ENCODE peak calls at places on chromosome 12, in ten cellular contexts. Y is activated CD4-positive, alpha-beta T cell treated with anti-CD3 and anti-CD28 coated beads, Interleukin-2, amount 50 U/mL, for 24 hours; A is tibial artery; E is D341Med; D is NCI-H460; T is cerebellar nuclear complex; O is Right ventricle myocardium inferior; K is stimulated activated CD4-positive, alpha-beta T cell treated with anti-CD3 and anti-CD28 coated beads, TNF-alpha, amount 100 ng/mL, for 1 hour; P is pons; R is WERI-Rb-1. Q is an unnamed sample.

GRCh38 chr12:40192704-40193255 is 32.0 kb upstream of the LRRK2 start:
- DNase-seq in R (no peak), D (no peak), A (no peak), E (no peak), Y (no peak), T (no peak), P (no peak), K (no peak), O (no peak), Q (no peak)

GRCh38 chr12:52865090-52865944 is 16.5 kb upstream of the KRT78 start:
- DNase-seq in R (peak), K (no peak), D (peak), O (no peak), P (peak), T (no peak), Y (no peak), E (peak), A (no peak), Q (peak)

GRCh38 chr12:2693980-2694379 is 100.8 kb upstream of the FKBP4 start:
- DNase-seq in E (no peak), Y (no peak), O (no peak), P (no peak), R (no peak), K (no peak), D (no peak), T (no peak), A (no peak), Q (no peak)

GRCh38 chr12:90280033-90280432 is 571.4 kb upstream of the ATP2B1 start:
- DNase-seq in O (no peak), R (no peak), T (no peak), D (no peak), K (no peak), E (no peak), A (no peak), Y (no peak), P (no peak), Q (no peak)

GRCh38 chr12:3004655-3005565 is 45.7 kb downstream of the TEAD4 start:
- DNase-seq in E (peak), O (no peak), R (peak), P (peak), K (no peak), Y (no peak), A (no peak), T (no peak), D (no peak), Q (peak)

GRCh38 chr12:16581416-16581815 is 24.5 kb downstream of the LMO3 start:
- DNase-seq in E (no peak), P (no peak), A (no peak), D (no peak), O (no peak), R (no peak), Y (no peak), K (no peak), T (no peak), Q (no peak)

GRCh38 chr12:15662303-15662980 is 126.7 kb downstream of the EPS8 start:
- DNase-seq in O (no peak), D (peak), P (no peak), R (no peak), K (no peak), A (no peak), E (no peak), Y (no peak), T (no peak), Q (no peak)

GRCh38 chr12:121990692-121991603 is 30.7 kb upstream of the BCL7A start:
- DNase-seq in O (no peak), P (no peak), T (no peak), R (no peak), A (no peak), K (no peak), D (no peak), E (peak), Y (no peak), Q (no peak)

GRCh38 chr12:51381226-51382079 is 9.8 kb downstream of the GALNT6 start:
- DNase-seq in P (no peak), O (no peak), K (no peak), D (no peak), T (no peak), E (no peak), R (no peak), Y (no peak), A (no peak), Q (no peak)

GRCh38 chr12:91274886-91275285 is 92.3 kb upstream of the DCN start:
- DNase-seq in K (no peak), A (no peak), Y (no peak), R (peak), D (no peak), E (peak), T (no peak), O (no peak), P (peak), Q (no peak)

GRCh38 chr12:92070054-92070863 is 75.4 kb downstream of the BTG1 start:
- DNase-seq in P (no peak), D (no peak), Y (no peak), O (no peak), E (no peak), K (no peak), T (no peak), R (no peak), A (no peak), Q (peak)

GRCh38 chr12:98513379-98514318 is 1.7 kb upstream of the TMPO start:
- DNase-seq in A (no peak), O (no peak), Y (no peak), T (no peak), D (no peak), P (no peak), R (no peak), K (no peak), E (no peak), Q (no peak)

GRCh38 chr12:62625238-62625637 is 158.6 kb downstream of the MON2 start:
- DNase-seq in O (no peak), D (no peak), T (no peak), E (no peak), A (no peak), Y (no peak), P (no peak), K (no peak), R (no peak), Q (no peak)

GRCh38 chr12:132215644-132215989 is 71.4 kb downstream of the NOC4L start:
- DNase-seq in T (no peak), E (no peak), K (no peak), A (peak), O (peak), D (no peak), Y (no peak), R (no peak), P (no peak), Q (no peak)

GRCh38 chr12:25121916-25122315 is 73.0 kb downstream of the DNAI7 start:
- DNase-seq in O (no peak), P (no peak), Y (no peak), R (no peak), E (no peak), D (no peak), T (no peak), K (no peak), A (no peak), Q (no peak)

GRCh38 chr12:107092669-107093546 is 441 bp downstream of the CRY1 start:
- DNase-seq in A (no peak), P (peak), E (peak), K (peak), T (no peak), D (peak), O (peak), Y (peak), R (peak), Q (peak)

GRCh38 chr12:27583057-27583797 is 59.2 kb downstream of the PPFIBP1 start:
- DNase-seq in D (no peak), Y (no peak), R (no peak), O (no peak), A (no peak), T (no peak), P (peak), E (no peak), K (no peak), Q (no peak)

GRCh38 chr12:52493172-52493571 is at the start of gene KRT6A:
- DNase-seq in P (no peak), T (no peak), A (no peak), Y (no peak), R (no peak), D (no peak), K (no peak), O (no peak), E (no peak), Q (no peak)

GRCh38 chr12:119940881-119941280 is 48.2 kb upstream of the BICDL1 start:
- DNase-seq in A (no peak), D (peak), T (no peak), Y (no peak), K (no peak), R (no peak), O (no peak), E (no peak), P (no peak), Q (no peak)

GRCh38 chr12:3200032-3200617 is 122.9 kb downstream of the TSPAN9 start:
- DNase-seq in A (no peak), T (no peak), R (peak), Y (no peak), D (no peak), E (peak), O (no peak), P (no peak), K (no peak), Q (peak)

GRCh38 chr12:64687816-64688599 is 71.2 kb downstream of the GNS start:
- DNase-seq in P (no peak), K (no peak), Y (no peak), E (no peak), R (no peak), T (no peak), D (no peak), O (no peak), A (peak), Q (no peak)

GRCh38 chr12:90036641-90037040 is 328.0 kb upstream of the ATP2B1 start:
- DNase-seq in P (no peak), K (no peak), R (no peak), E (no peak), O (no peak), A (no peak), Y (no peak), T (no peak), D (no peak), Q (no peak)

GRCh38 chr12:111953455-111953854 is 59.5 kb downstream of the TMEM116 start:
- DNase-seq in A (no peak), Y (no peak), T (no peak), E (no peak), P (no peak), D (no peak), O (no peak), R (no peak), K (no peak), Q (no peak)

GRCh38 chr12:132561784-132562156 is 48.6 kb downstream of the LRCOL1 start:
- DNase-seq in K (no peak), A (no peak), E (peak), R (peak), Y (no peak), P (no peak), D (no peak), T (no peak), O (no peak), Q (no peak)

GRCh38 chr12:29103539-29103974 is 45.5 kb upstream of the FAR2 start:
- DNase-seq in T (no peak), O (no peak), A (no peak), K (no peak), R (no peak), E (no peak), Y (peak), P (peak), D (no peak), Q (no peak)

GRCh38 chr12:117091758-117092510 is 7.3 kb downstream of the TESC start:
- DNase-seq in R (no peak), E (no peak), D (no peak), O (no peak), T (no peak), K (no peak), P (no peak), A (no peak), Y (no peak), Q (no peak)

GRCh38 chr12:60100852-60101251 is 505.0 kb downstream of the SLC16A7 start:
- DNase-seq in K (no peak), O (no peak), A (no peak), E (no peak), P (no peak), D (no peak), T (no peak), R (no peak), Y (no peak), Q (no peak)

GRCh38 chr12:85782711-85783110 is 53.5 kb downstream of the RASSF9 start:
- DNase-seq in K (no peak), P (no peak), E (no peak), O (no peak), Y (no peak), D (no peak), T (no peak), R (no peak), A (no peak), Q (peak)

GRCh38 chr12:3456809-3457208 is 34.2 kb upstream of the PRMT8 start:
- DNase-seq in P (peak), O (no peak), E (no peak), T (no peak), R (peak), K (no peak), D (no peak), A (no peak), Y (no peak), Q (peak)

GRCh38 chr12:132571598-132571997 is 38.8 kb downstream of the LRCOL1 start:
- DNase-seq in K (no peak), E (no peak), P (no peak), R (no peak), D (no peak), Y (no peak), A (no peak), T (no peak), O (no peak), Q (no peak)

GRCh38 chr12:85963322-85963721 is 89.2 kb downstream of the NTS start:
- DNase-seq in Y (no peak), E (no peak), P (no peak), A (no peak), O (no peak), R (no peak), T (no peak), D (no peak), K (no peak), Q (no peak)

GRCh38 chr12:95693689-95694088 is 96.9 kb downstream of the NTN4 start:
- DNase-seq in O (no peak), T (no peak), Y (no peak), K (no peak), D (no peak), P (no peak), A (no peak), R (no peak), E (no peak), Q (no peak)

GRCh38 chr12:54725233-54725843 is 77.2 kb upstream of the DCD start:
- DNase-seq in Y (no peak), A (no peak), O (no peak), E (peak), K (no peak), D (peak), T (no peak), P (peak), R (peak), Q (no peak)

GRCh38 chr12:124162151-124163110 is 132.5 kb upstream of the RFLNA start:
- DNase-seq in D (no peak), K (no peak), A (no peak), P (no peak), T (no peak), Y (no peak), O (no peak), R (no peak), E (no peak), Q (no peak)

GRCh38 chr12:6171409-6172015 is 28.7 kb upstream of the CD9 start:
- DNase-seq in K (no peak), D (no peak), A (peak), R (no peak), E (no peak), T (no peak), O (no peak), Y (no peak), P (no peak), Q (no peak)